ENCODE peak calls at places on chromosome 3, in ten cellular contexts. O is A549, P is hypothalamus, B is EH, H is NT2/D1, Q is astrocyte of the hippocampus, X is NCI-H187 treated with DMSO at 0.1 percent for 48 hours, G is germinal center, T is RKO, U is NAMALWA. K is an unnamed sample.

GRCh38 chr3:62732183-62732904 is 142.9 kb downstream of the CADPS start:
- DNase-seq in O (no peak), P (no peak), B (no peak), H (no peak), Q (no peak), X (no peak), G (no peak), T (no peak), U (no peak), K (no peak)

GRCh38 chr3:190877925-190878324 is 15.4 kb upstream of the GMNC start:
- DNase-seq in O (no peak), P (no peak), B (no peak), H (no peak), Q (no peak), X (no peak), G (no peak), T (no peak), U (peak), K (no peak)

GRCh38 chr3:143763568-143764162 is 84.6 kb downstream of the SLC9A9 start:
- DNase-seq in O (no peak), P (no peak), B (no peak), H (no peak), Q (peak), X (no peak), G (no peak), T (peak), U (peak), K (no peak)

GRCh38 chr3:77620009-77620408 is 580.1 kb downstream of the ROBO2 start:
- DNase-seq in O (no peak), P (no peak), B (peak), H (no peak), Q (no peak), X (no peak), G (no peak), T (peak), U (no peak), K (no peak)

GRCh38 chr3:98770261-98771039 is 7.3 kb downstream of the ST3GAL6 start:
- DNase-seq in O (no peak), P (no peak), B (no peak), H (no peak), Q (no peak), X (peak), G (no peak), T (no peak), U (no peak), K (peak)

GRCh38 chr3:110327870-110328269 is 743.7 kb upstream of the NECTIN3 start:
- DNase-seq in O (no peak), P (no peak), B (peak), H (no peak), Q (no peak), X (no peak), G (no peak), T (no peak), U (no peak), K (no peak)

GRCh38 chr3:23440416-23441294 is 237.5 kb downstream of the UBE2E2 start:
- DNase-seq in O (no peak), P (no peak), B (no peak), H (no peak), Q (no peak), X (no peak), G (peak), T (no peak), U (no peak), K (no peak)

GRCh38 chr3:149376728-149377407 is 581 bp downstream of the TM4SF1 start:
- DNase-seq in O (no peak), P (no peak), B (peak), H (no peak), Q (peak), X (no peak), G (no peak), T (peak), U (no peak), K (no peak)

GRCh38 chr3:149977391-149977790 is 6.7 kb upstream of the PFN2 start:
- DNase-seq in O (no peak), P (no peak), B (peak), H (no peak), Q (peak), X (no peak), G (no peak), T (no peak), U (no peak), K (no peak)

GRCh38 chr3:157830865-157831264 is 275.4 kb downstream of the SHOX2 start:
- DNase-seq in O (no peak), P (no peak), B (no peak), H (no peak), Q (no peak), X (no peak), G (no peak), T (no peak), U (no peak), K (no peak)

GRCh38 chr3:189909573-189909972 is 211.1 kb downstream of the P3H2 start:
- DNase-seq in O (no peak), P (no peak), B (no peak), H (no peak), Q (no peak), X (no peak), G (no peak), T (no peak), U (no peak), K (no peak)

GRCh38 chr3:84881288-84881687 is 77.5 kb upstream of the CADM2 start:
- DNase-seq in O (no peak), P (no peak), B (no peak), H (no peak), Q (no peak), X (no peak), G (no peak), T (peak), U (no peak), K (no peak)

GRCh38 chr3:113606539-113607218 is 74.3 kb downstream of the SIDT1 start:
- DNase-seq in O (no peak), P (no peak), B (no peak), H (no peak), Q (no peak), X (no peak), G (peak), T (no peak), U (peak), K (no peak)

GRCh38 chr3:98994128-98994762 is 92.8 kb upstream of the DCBLD2 start:
- DNase-seq in O (no peak), P (no peak), B (peak), H (peak), Q (peak), X (no peak), G (no peak), T (peak), U (no peak), K (peak)

GRCh38 chr3:188635258-188636038 is 481.5 kb downstream of the LPP start:
- DNase-seq in O (no peak), P (no peak), B (peak), H (no peak), Q (peak), X (no peak), G (no peak), T (no peak), U (no peak), K (no peak)

GRCh38 chr3:160163259-160163878 is 61.9 kb upstream of the C3orf80 start:
- DNase-seq in O (peak), P (no peak), B (peak), H (no peak), Q (peak), X (no peak), G (peak), T (peak), U (peak), K (peak)

GRCh38 chr3:106007512-106007911 is 138.7 kb upstream of the CBLB start:
- DNase-seq in O (no peak), P (no peak), B (no peak), H (no peak), Q (no peak), X (no peak), G (no peak), T (peak), U (no peak), K (no peak)

GRCh38 chr3:126994661-126995161 is 11.8 kb downstream of the PLXNA1 start:
- DNase-seq in O (no peak), P (no peak), B (no peak), H (no peak), Q (peak), X (no peak), G (no peak), T (no peak), U (no peak), K (no peak)

GRCh38 chr3:44924102-44925084 is 50.0 kb downstream of the TGM4 start:
- DNase-seq in O (no peak), P (no peak), B (peak), H (no peak), Q (peak), X (no peak), G (no peak), T (no peak), U (no peak), K (no peak)

GRCh38 chr3:8307545-8308110 is 194.0 kb upstream of the LMCD1 start:
- DNase-seq in O (no peak), P (no peak), B (no peak), H (no peak), Q (no peak), X (no peak), G (no peak), T (no peak), U (no peak), K (peak)

GRCh38 chr3:26106119-26106690 is 316.3 kb downstream of the OXSM start:
- DNase-seq in O (no peak), P (no peak), B (no peak), H (no peak), Q (peak), X (no peak), G (no peak), T (no peak), U (peak), K (no peak)

GRCh38 chr3:13708301-13708700 is 159.4 kb downstream of the FBLN2 start:
- DNase-seq in O (no peak), P (no peak), B (no peak), H (no peak), Q (no peak), X (no peak), G (no peak), T (no peak), U (no peak), K (no peak)

GRCh38 chr3:7876741-7877297 is 624.8 kb upstream of the LMCD1 start:
- DNase-seq in O (no peak), P (no peak), B (no peak), H (no peak), Q (peak), X (no peak), G (no peak), T (no peak), U (peak), K (no peak)

GRCh38 chr3:159807137-159808028 is 181.3 kb upstream of the IL12A start:
- DNase-seq in O (no peak), P (no peak), B (no peak), H (no peak), Q (no peak), X (no peak), G (no peak), T (no peak), U (no peak), K (no peak)

GRCh38 chr3:33789183-33789954 is 9.1 kb upstream of the PDCD6IP start:
- DNase-seq in O (no peak), P (no peak), B (no peak), H (peak), Q (no peak), X (no peak), G (no peak), T (no peak), U (no peak), K (no peak)

GRCh38 chr3:12798559-12799179 is 2.2 kb downstream of the CAND2 start:
- DNase-seq in O (no peak), P (no peak), B (no peak), H (no peak), Q (no peak), X (no peak), G (no peak), T (no peak), U (no peak), K (no peak)

GRCh38 chr3:62832569-62832968 is 42.6 kb downstream of the CADPS start:
- DNase-seq in O (no peak), P (no peak), B (no peak), H (no peak), Q (no peak), X (no peak), G (no peak), T (no peak), U (no peak), K (no peak)

GRCh38 chr3:15512173-15512572 is 9.3 kb downstream of the COLQ start:
- DNase-seq in O (no peak), P (no peak), B (peak), H (no peak), Q (peak), X (peak), G (no peak), T (no peak), U (no peak), K (peak)

GRCh38 chr3:43162573-43163084 is 56.8 kb upstream of the POMGNT2 start:
- DNase-seq in O (no peak), P (no peak), B (no peak), H (no peak), Q (no peak), X (no peak), G (no peak), T (no peak), U (no peak), K (no peak)

GRCh38 chr3:60707452-60708020 is 543.7 kb downstream of the FHIT start:
- DNase-seq in O (no peak), P (no peak), B (peak), H (no peak), Q (no peak), X (no peak), G (no peak), T (no peak), U (no peak), K (no peak)

GRCh38 chr3:86990171-86990733 is 697 bp downstream of the VGLL3 start:
- DNase-seq in O (no peak), P (no peak), B (peak), H (peak), Q (peak), X (no peak), G (no peak), T (no peak), U (no peak), K (no peak)

GRCh38 chr3:57155214-57155613 is 9.9 kb downstream of the IL17RD start:
- DNase-seq in O (no peak), P (no peak), B (no peak), H (no peak), Q (peak), X (no peak), G (no peak), T (no peak), U (no peak), K (no peak)

GRCh38 chr3:186598108-186598784 is 14.6 kb upstream of the AHSG start:
- DNase-seq in O (no peak), P (no peak), B (peak), H (no peak), Q (peak), X (no peak), G (no peak), T (no peak), U (no peak), K (no peak)

GRCh38 chr3:129314757-129315385 is 36.2 kb downstream of the HMCES start:
- DNase-seq in O (peak), P (no peak), B (peak), H (peak), Q (peak), X (peak), G (peak), T (peak), U (peak), K (peak)